ENCODE peak calls at places on chromosomes 12 and 14, in six cellular contexts. K is fibroblast of the aortic adventitia, G is heart right ventricle, V is fibroblast of pulmonary artery, I is HFFc6, F is nephron progenitor cell. O is an unnamed sample.

GRCh38 chr12:132325733-132326130 is 3.7 kb downstream of the GALNT9 start:
- DNase-seq in K (no peak), G (no peak), V (no peak), I (no peak), F (no peak), O (no peak)

GRCh38 chr14:69105326-69105725 is 47.6 kb downstream of the DCAF5 start:
- DNase-seq in K (peak), G (no peak), V (peak), I (peak), F (no peak), O (peak)

GRCh38 chr14:92316116-92316515 is 6.8 kb upstream of the SLC24A4 start:
- DNase-seq in K (no peak), G (no peak), V (no peak), I (no peak), F (no peak), O (no peak)

GRCh38 chr12:3304436-3305135 is 186.4 kb upstream of the PRMT8 start:
- DNase-seq in K (peak), G (no peak), V (peak), I (peak), F (peak), O (peak)

GRCh38 chr12:75666980-75667359 is 155.6 kb upstream of the KRR1 start:
- DNase-seq in K (peak), G (no peak), V (peak), I (peak), F (no peak), O (peak)

GRCh38 chr14:31286456-31287293 is 79.1 kb upstream of the HECTD1 start:
- DNase-seq in K (no peak), G (no peak), V (no peak), I (no peak), F (peak), O (peak)

GRCh38 chr12:2163172-2163927 is 110.6 kb downstream of the CACNA1C start:
- DNase-seq in K (peak), G (peak), V (peak), I (no peak), F (no peak), O (peak)

GRCh38 chr12:46480724-46481123 is 108.2 kb upstream of the SLC38A2 start:
- DNase-seq in K (peak), G (no peak), V (peak), I (no peak), F (no peak), O (no peak)

GRCh38 chr14:75205586-75205985 is 29.2 kb upstream of the TMED10 start:
- DNase-seq in K (peak), G (no peak), V (peak), I (peak), F (no peak), O (peak)

GRCh38 chr12:124921200-124922008 is 7.0 kb upstream of the UBC start:
- DNase-seq in K (peak), G (peak), V (peak), I (peak), F (peak), O (peak)

GRCh38 chr14:94376976-94377865 is 11.2 kb downstream of the SERPINA1 start:
- DNase-seq in K (no peak), G (no peak), V (no peak), I (no peak), F (no peak), O (no peak)
- TF ChIP-seq CTCF in K (no peak), G (no peak), V (no peak), I (no peak), F (no peak), O (no peak)

DNA sequence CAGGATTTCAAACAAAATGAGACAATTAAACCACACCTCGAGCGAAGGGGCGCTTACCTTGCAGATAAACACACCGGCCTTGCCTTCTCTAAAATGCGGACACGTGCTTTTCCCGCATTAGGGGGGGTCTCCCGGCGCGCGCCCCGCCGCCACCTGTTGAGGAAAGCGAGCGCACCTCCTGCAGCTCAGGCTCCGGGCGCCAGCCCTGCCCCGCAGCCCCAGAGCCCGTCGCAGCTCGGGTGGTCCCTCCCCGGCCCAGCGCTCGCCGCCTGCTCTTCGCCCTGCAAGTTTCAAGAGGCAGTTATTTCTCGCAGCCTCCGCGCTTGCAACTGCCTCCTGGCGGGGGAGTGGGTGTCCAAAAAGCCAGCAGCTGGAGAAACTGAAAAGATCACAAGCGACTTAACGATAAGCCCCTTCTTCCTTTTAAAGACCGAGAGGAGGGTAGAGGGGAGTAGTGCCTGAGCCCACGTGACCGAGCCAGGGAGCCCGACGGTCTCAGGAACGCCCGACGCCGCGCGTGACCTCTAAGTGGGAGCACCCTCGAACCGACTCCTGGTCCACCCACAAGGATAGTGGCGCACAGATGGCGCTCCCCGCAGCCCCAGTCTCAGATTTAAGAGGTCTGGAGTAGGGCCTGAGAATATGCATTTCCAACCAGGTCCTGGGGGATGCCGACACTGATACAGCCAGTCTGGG is at the start of gene ESR2:
- DNase-seq in K (peak), G (peak), V (peak), I (no peak), F (peak), O (no peak)
- TF ChIP-seq CTCF in K (peak), G (no peak), V (peak), I (no peak), F (no peak), O (no peak)

GRCh38 chr14:65939184-65939583 is 526.7 kb downstream of the FUT8 start:
- DNase-seq in K (no peak), G (no peak), V (no peak), I (no peak), F (no peak), O (no peak)
- TF ChIP-seq CTCF in K (no peak), G (no peak), V (no peak), I (no peak), F (no peak), O (no peak)

DNA sequence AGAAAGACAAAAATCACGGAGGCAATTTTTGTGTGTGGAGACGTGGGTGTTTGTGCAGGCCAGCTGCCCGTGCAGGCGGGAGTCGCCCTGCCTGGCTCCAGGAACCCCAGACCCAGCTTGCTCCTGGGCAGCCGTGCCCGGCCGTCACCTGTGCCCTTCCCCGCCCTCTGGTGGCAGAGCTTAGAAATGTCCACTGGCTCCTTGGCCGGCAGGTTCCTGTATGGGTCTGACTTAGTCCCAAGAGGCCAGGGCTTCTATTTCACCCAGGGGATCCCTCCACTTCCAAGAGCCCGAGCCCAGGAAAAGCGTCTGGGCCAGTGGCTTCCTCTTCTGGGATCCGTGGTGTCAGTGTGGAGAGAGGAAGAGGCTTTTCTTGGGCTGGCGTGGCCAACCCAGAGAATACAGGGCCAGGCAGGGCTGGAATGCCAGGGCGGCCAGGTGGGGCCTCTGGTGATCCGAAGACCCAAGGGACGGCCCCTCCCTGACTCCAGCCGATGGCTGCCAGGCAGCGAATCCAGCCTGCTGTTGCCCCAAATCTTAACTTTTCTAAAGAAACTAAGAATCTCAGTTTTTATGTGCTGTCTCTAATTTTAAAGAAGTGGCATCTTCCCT is 120.9 kb downstream of the TMEM132C start:
- DNase-seq in K (no peak), G (peak), V (no peak), I (no peak), F (peak), O (no peak)
- TF ChIP-seq CTCF in K (no peak), G (peak), V (no peak), I (peak), F (peak), O (peak)

DNA sequence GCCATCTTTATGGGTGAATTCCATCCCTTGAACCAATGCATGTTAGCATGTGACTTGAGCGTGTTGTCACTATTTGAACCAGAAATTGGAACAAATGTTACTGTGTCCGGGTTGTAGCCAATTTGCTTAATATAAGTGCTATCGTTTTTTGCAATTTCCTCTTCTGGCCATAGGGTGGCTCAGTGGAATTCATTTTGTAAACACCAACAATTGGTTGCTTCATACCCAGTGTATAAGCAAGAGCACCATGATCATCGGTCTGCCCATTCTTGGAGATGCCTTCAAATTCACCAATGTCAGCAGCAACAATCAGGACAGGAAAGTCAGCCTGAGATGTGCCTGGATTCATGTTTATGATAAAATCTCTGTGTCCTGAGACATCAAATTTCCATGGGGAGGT is 5.0 kb upstream of the NEDD1 start:
- DNase-seq in K (no peak), G (no peak), V (no peak), I (no peak), F (no peak), O (no peak)
- TF ChIP-seq CTCF in K (no peak), G (no peak), V (no peak), I (peak), F (no peak), O (peak)

O was measured in MCF 10A.